ENCODE peak calls at places on chromosomes 16 and 17, in ten cellular contexts. Z is brain microvascular endothelial cell, I is psoas muscle, J is body of pancreas, O is GM23338, H is pancreas, K is left ventricle myocardium inferior, F is neural progenitor cell, M is PC-3, C is stomach. L is an unnamed sample. For H3K27me3 and H3K36me3, the result is how much of the 10 kb centered on the place peaks cover.

GRCh38 chr17:78122221-78122990 is 6.1 kb downstream of the TMC6 start:
- DNase-seq in Z (no peak), I (no peak), J (no peak), O (no peak), H (no peak), K (no peak), F (no peak), M (no peak), C (no peak), L (no peak)

GRCh38 chr17:11308550-11308949 is 67.5 kb downstream of the SHISA6 start:
- DNase-seq in Z (no peak), I (no peak), J (no peak), O (no peak), H (no peak), K (no peak), F (peak), M (no peak), C (no peak), L (no peak)

GRCh38 chr16:87185313-87185712 is 131.9 kb downstream of the C16orf95 start:
- DNase-seq in Z (no peak), I (no peak), J (no peak), O (no peak), H (no peak), K (no peak), F (peak), M (no peak), C (no peak), L (no peak)

GRCh38 chr16:84677017-84677803 is 22.6 kb upstream of the USP10 start:
- DNase-seq in Z (no peak), I (no peak), J (no peak), O (no peak), H (no peak), K (no peak), F (peak), M (no peak), C (no peak), L (no peak)

GRCh38 chr16:83967838-83968482 is at the start of gene NECAB2:
- DNase-seq in Z (no peak), I (peak), J (no peak), O (peak), H (peak), K (peak), F (peak), M (peak), C (peak), L (no peak)

GRCh38 chr17:53722407-53722806 is 100.3 kb upstream of the KIF2B start:
- DNase-seq in Z (peak), I (no peak), J (peak), O (no peak), H (no peak), K (no peak), F (no peak), M (peak), C (no peak), L (no peak)

GRCh38 chr17:81239714-81240555 is 817 bp downstream of the NDUFAF8 start:
- DNase-seq in Z (no peak), I (no peak), J (no peak), O (peak), H (no peak), K (no peak), F (peak), M (peak), C (no peak), L (no peak)

GRCh38 chr16:74281285-74281684 is 15.3 kb upstream of the PSMD7 start:
- DNase-seq in Z (no peak), I (no peak), J (no peak), O (peak), H (no peak), K (no peak), F (peak), M (no peak), C (no peak), L (no peak)

GRCh38 chr17:12313786-12314185 is 293.1 kb downstream of the MAP2K4 start:
- DNase-seq in Z (no peak), I (no peak), J (no peak), O (no peak), H (no peak), K (no peak), F (no peak), M (no peak), C (no peak), L (no peak)

GRCh38 chr16:56886826-56887225 is 21.8 kb downstream of the SLC12A3 start:
- DNase-seq in Z (no peak), I (no peak), J (no peak), O (no peak), H (no peak), K (no peak), F (no peak), M (no peak), C (no peak), L (no peak)

GRCh38 chr16:56884026-56884582 is 19.1 kb downstream of the SLC12A3 start:
- DNase-seq in Z (no peak), I (no peak), J (no peak), O (no peak), H (no peak), K (no peak), F (no peak), M (no peak), C (no peak), L (no peak)

GRCh38 chr16:56885446-56886162 is 20.6 kb downstream of the SLC12A3 start:
- DNase-seq in Z (no peak), I (no peak), J (no peak), O (no peak), H (no peak), K (no peak), F (no peak), M (no peak), C (no peak), L (no peak)

GRCh38 chr16:56888806-56889205 is 23.8 kb downstream of the SLC12A3 start:
- DNase-seq in Z (no peak), I (no peak), J (no peak), O (no peak), H (no peak), K (no peak), F (no peak), M (no peak), C (no peak), L (no peak)

DNA sequence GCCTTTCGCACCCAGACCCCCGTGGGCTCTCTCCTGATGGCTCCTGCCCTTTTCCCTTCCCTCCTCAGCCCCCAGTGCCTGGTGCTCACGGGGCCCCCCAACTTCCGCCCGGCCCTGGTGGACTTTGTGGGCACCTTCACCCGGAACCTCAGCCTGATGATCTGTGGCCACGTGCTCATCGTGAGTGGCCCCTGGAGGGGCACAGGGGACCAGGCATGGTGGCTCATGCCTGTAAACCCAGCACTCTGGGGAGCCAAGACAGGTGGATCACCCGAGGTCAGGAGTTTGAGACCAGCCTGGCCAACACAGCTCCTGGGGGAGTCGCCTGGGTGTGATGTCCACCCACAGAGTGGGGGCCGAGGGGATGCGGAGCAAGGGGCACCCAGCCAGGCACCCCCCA is 21.3 kb downstream of the SLC12A3 start:
- DNase-seq in Z (no peak), I (no peak), J (no peak), O (no peak), H (no peak), K (no peak), F (no peak), M (no peak), C (no peak), L (no peak)
- H3K27me3 ChIP-seq in Z (under half), I (under half), J (under half), O (under half), H (under half), K (under half), F (under half), M (under half), C (under half), L (under half)

DNA sequence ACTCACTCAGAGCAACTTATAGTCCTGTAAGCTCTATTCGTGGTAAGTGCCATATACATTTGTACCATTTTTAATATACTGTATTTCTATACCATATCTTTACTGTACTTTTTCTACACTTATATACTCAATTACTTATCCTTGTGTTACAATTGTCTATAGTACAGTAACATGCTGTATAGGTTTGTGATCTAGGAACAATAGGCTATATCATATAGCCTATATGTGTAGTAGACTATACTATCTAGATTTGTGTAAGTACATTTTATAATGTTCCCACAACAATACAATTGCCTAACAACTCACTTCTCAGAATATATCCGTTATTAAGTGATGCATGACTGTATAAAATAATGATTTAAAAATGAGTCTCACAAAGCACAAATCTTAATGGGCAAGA is 123.3 kb upstream of the NACA2 start:
- DNase-seq in Z (no peak), I (no peak), J (no peak), O (no peak), H (no peak), K (no peak), F (no peak), M (no peak), C (no peak), L (no peak)
- H3K36me3 ChIP-seq in Z (under half), I (under half), J (under half), O (under half), H (under half), K (under half), F (under half), M (under half), C (under half), L (under half)

GRCh38 chr17:48972749-48973097 is 4.3 kb upstream of the GIP start:
- DNase-seq in Z (no peak), I (no peak), J (no peak), O (no peak), H (no peak), K (no peak), F (no peak), M (no peak), C (no peak), L (no peak)
- H3K27me3 ChIP-seq in Z (under half), I (under half), J (under half), O (under half), H (under half), K (half or more), F (under half), M (under half), C (under half), L (under half)

GRCh38 chr16:89831810-89832328 is 3.6 kb downstream of the SPIRE2 start:
- DNase-seq in Z (no peak), I (no peak), J (no peak), O (no peak), H (no peak), K (no peak), F (no peak), M (no peak), C (no peak), L (no peak)
- H3K36me3 ChIP-seq in Z (under half), I (under half), J (under half), O (under half), H (under half), K (under half), F (under half), M (under half), C (under half), L (under half)

DNA sequence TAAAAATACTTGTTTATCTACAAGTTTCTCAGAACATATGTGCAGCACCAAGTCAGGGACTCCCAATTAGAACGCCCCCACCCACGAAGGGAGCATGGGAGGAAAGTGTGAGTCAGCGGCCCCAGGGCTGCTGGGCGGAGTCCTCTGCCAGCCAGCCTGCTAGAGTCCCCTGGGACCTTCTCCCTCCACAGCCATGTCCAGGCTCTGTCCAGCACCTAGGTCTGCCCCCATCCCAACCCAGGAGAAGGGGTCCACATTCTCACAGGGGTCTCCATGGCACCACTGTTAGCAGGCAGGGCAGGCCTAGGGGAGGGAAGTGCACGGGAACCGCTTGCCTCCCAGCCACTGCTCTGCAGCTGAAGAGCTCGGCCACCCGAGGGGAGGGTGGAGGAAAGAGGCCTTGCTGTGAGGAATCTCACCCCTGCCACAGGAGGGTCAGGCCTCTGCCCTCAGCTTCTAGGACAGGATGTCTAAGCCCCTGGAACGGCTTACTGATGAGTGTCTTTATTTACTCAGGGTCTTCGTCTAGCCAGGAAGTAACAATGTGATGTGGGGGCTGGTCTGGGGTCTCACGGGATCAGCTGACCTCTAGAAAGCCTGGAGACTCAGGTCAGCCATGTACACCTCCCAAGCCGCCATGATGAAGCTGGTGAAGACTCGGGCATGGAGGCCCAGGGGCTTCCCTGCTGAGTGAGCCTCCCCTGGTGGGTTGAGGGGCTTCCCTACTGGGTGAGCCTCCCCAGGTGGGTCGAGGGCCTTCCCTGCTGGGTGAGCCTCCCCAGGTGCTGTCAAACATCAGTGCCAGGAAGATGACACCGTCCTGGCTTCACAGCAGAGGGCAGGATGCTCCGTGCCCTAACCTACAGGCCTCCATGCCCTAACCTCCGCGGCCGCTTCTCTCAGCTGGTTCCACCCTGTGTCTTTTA is 190.3 kb downstream of the RBFOX3 start:
- DNase-seq in Z (peak), I (no peak), J (no peak), O (no peak), H (no peak), K (no peak), F (peak), M (peak), C (no peak), L (no peak)
- H3K27me3 ChIP-seq in Z (under half), I (under half), J (under half), O (under half), H (under half), K (half or more), F (under half), M (half or more), C (under half), L (under half)

GRCh38 chr16:15616475-15616874 is 26.5 kb downstream of the MARF1 start:
- DNase-seq in Z (no peak), I (no peak), J (no peak), O (no peak), H (no peak), K (no peak), F (no peak), M (no peak), C (no peak), L (no peak)

GRCh38 chr16:15617901-15618300 is 25.1 kb downstream of the MARF1 start:
- DNase-seq in Z (no peak), I (no peak), J (no peak), O (no peak), H (no peak), K (no peak), F (no peak), M (no peak), C (no peak), L (no peak)

GRCh38 chr16:15618392-15618791 is 24.6 kb downstream of the MARF1 start:
- DNase-seq in Z (peak), I (no peak), J (no peak), O (no peak), H (no peak), K (no peak), F (no peak), M (no peak), C (no peak), L (no peak)

GRCh38 chr16:15613676-15614075 is 29.3 kb downstream of the MARF1 start:
- DNase-seq in Z (no peak), I (no peak), J (no peak), O (peak), H (no peak), K (no peak), F (no peak), M (peak), C (no peak), L (no peak)

DNA sequence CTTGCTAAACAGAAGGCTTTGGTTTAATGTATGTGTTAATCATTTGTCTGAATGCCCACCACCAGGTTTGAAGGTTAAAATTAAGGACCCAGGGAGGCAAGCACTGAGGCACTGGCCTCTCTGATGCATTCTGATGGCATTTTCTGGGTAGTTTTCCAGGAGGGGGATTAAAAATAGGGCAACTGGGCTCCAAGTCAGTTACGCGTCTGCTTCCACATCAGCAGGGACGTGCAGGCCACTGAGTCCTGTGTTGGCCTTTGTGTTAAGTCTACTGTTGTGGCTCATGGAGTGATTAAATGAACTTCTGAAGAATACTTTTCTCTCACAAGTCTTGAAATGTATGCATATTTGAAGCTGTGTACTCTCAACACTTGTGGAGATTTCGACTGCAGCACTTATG is 26.9 kb downstream of the MARF1 start:
- DNase-seq in Z (no peak), I (no peak), J (no peak), O (no peak), H (no peak), K (no peak), F (no peak), M (no peak), C (no peak), L (no peak)
- H3K36me3 ChIP-seq in Z (half or more), I (half or more), J (under half), O (under half), H (under half), K (half or more), F (under half), M (under half), C (half or more), L (half or more)

GRCh38 chr17:48038687-48039086 is 1.1 kb upstream of the COPZ2 start:
- DNase-seq in Z (no peak), I (no peak), J (no peak), O (no peak), H (no peak), K (no peak), F (no peak), M (no peak), C (no peak), L (no peak)
- H3K27me3 ChIP-seq in Z (under half), I (under half), J (under half), O (under half), H (under half), K (under half), F (under half), M (under half), C (under half), L (under half)

GRCh38 chr16:70395345-70395901 is 43.5 kb downstream of the ST3GAL2 start:
- DNase-seq in Z (peak), I (peak), J (peak), O (peak), H (peak), K (peak), F (peak), M (peak), C (peak), L (peak)
- H3K36me3 ChIP-seq in Z (half or more), I (under half), J (under half), O (under half), H (under half), K (under half), F (under half), M (under half), C (under half), L (under half)